ENCODE peak calls at places on chromosomes 2 and 18, in nine cellular contexts. O is LoVo; L is hepatic stellate cell; K is activated CD8-positive, alpha-beta memory T cell treated with anti-CD3 and anti-CD28 coated beads, Interleukin-2, amount 50 U/mL, for 4 hours; Z is psoas muscle; D is GOT3; W is DMS 273 treated with DMSO at 0.1 percent for 48 hours; H is uterus; U is AG04449. R is an unnamed sample.

GRCh38 chr2:134206029-134206428 is 47.8 kb upstream of the MGAT5 start:
- DNase-seq in O (no peak), L (no peak), K (no peak), Z (no peak), D (no peak), W (no peak), H (no peak), U (no peak), R (no peak)

GRCh38 chr2:238425979-238426567 is 654 bp upstream of the ASB1 start:
- DNase-seq in O (peak), L (peak), K (no peak), Z (no peak), D (no peak), W (no peak), H (no peak), U (no peak), R (no peak)

GRCh38 chr18:6413554-6414117 is 1.1 kb downstream of the L3MBTL4 start:
- DNase-seq in O (peak), L (no peak), K (no peak), Z (no peak), D (no peak), W (no peak), H (no peak), U (no peak), R (no peak)

GRCh38 chr2:37730037-37730813 is 58.8 kb upstream of the CDC42EP3 start:
- DNase-seq in O (no peak), L (no peak), K (no peak), Z (no peak), D (no peak), W (no peak), H (no peak), U (no peak), R (no peak)

GRCh38 chr2:186129767-186130581 is 356.1 kb upstream of the ZC3H15 start:
- DNase-seq in O (peak), L (no peak), K (no peak), Z (no peak), D (no peak), W (no peak), H (no peak), U (peak), R (no peak)

GRCh38 chr2:152594022-152594712 is 123.1 kb downstream of the PRPF40A start:
- DNase-seq in O (no peak), L (no peak), K (no peak), Z (peak), D (no peak), W (no peak), H (no peak), U (no peak), R (no peak)

GRCh38 chr18:27577740-27578139 is 392.6 kb upstream of the CHST9 start:
- DNase-seq in O (no peak), L (no peak), K (no peak), Z (no peak), D (no peak), W (no peak), H (no peak), U (no peak), R (no peak)

GRCh38 chr2:8501061-8501460 is 180.8 kb upstream of the ID2 start:
- DNase-seq in O (no peak), L (no peak), K (no peak), Z (no peak), D (no peak), W (no peak), H (no peak), U (no peak), R (no peak)

GRCh38 chr2:240632291-240632670 is 7.0 kb downstream of the GPR35 start:
- DNase-seq in O (no peak), L (no peak), K (no peak), Z (no peak), D (no peak), W (no peak), H (no peak), U (no peak), R (peak)

GRCh38 chr2:178233428-178233827 is 39.1 kb downstream of the OSBPL6 start:
- DNase-seq in O (no peak), L (no peak), K (no peak), Z (no peak), D (no peak), W (no peak), H (no peak), U (no peak), R (no peak)

GRCh38 chr2:160561551-160562280 is 68.1 kb upstream of the RBMS1 start:
- DNase-seq in O (no peak), L (no peak), K (no peak), Z (no peak), D (no peak), W (no peak), H (no peak), U (peak), R (no peak)

GRCh38 chr18:79584491-79585394 is 94.9 kb upstream of the CTDP1 start:
- DNase-seq in O (no peak), L (no peak), K (peak), Z (no peak), D (no peak), W (no peak), H (no peak), U (no peak), R (peak)

GRCh38 chr2:171788316-171788993 is 101.2 kb downstream of the DYNC1I2 start:
- DNase-seq in O (no peak), L (no peak), K (no peak), Z (no peak), D (no peak), W (no peak), H (no peak), U (no peak), R (no peak)

R was measured in right lobe of liver.